ENCODE peak calls at places on chromosome 1, in eight cellular contexts. V is right lobe of liver, T is upper lobe of right lung, L is AG10803, H is RWPE1, O is cardiac fibroblast, Y is HFF-Myc, G is neural crest cell. U is an unnamed sample.

GRCh38 chr1:47179988-47180563 is 9.8 kb downstream of the PDZK1IP1 start:
- DNase-seq in V (no peak), T (peak; percentile 44), L (no peak), H (no peak), O (no peak), Y (no peak), G (no peak), U (no peak)

GRCh38 chr1:174204697-174205308 is 45.5 kb downstream of the RABGAP1L start:
- DNase-seq in V (no peak), T (no peak), L (no peak), H (no peak), O (no peak), Y (no peak), G (no peak), U (no peak)

GRCh38 chr1:153534933-153535663 is 693 bp downstream of the S100A6 start:
- DNase-seq in V (no peak), T (peak; percentile 88), L (peak; percentile 59), H (no peak), O (peak; percentile 58), Y (no peak), G (no peak), U (no peak)

GRCh38 chr1:21352586-21352985 is 62.3 kb upstream of the ECE1 start:
- DNase-seq in V (no peak), T (no peak), L (no peak), H (no peak), O (no peak), Y (no peak), G (no peak), U (no peak)

GRCh38 chr1:62912028-62912638 is 128.2 kb downstream of the ATG4C start:
- DNase-seq in V (no peak), T (no peak), L (peak; percentile 33), H (peak; percentile 30), O (peak; percentile 38), Y (peak; percentile 7), G (no peak), U (peak; percentile 62)

GRCh38 chr1:82395450-82395849 is 594.7 kb downstream of the ADGRL2 start:
- DNase-seq in V (no peak), T (no peak), L (no peak), H (no peak), O (no peak), Y (no peak), G (no peak), U (no peak)

GRCh38 chr1:24708938-24709337 is 36.3 kb upstream of the CLIC4 start:
- DNase-seq in V (no peak), T (no peak), L (no peak), H (no peak), O (no peak), Y (no peak), G (no peak), U (no peak)

GRCh38 chr1:180988221-180988826 is 34.3 kb downstream of the STX6 start:
- DNase-seq in V (no peak), T (no peak), L (no peak), H (no peak), O (peak; percentile 18), Y (no peak), G (no peak), U (peak; percentile 44)

GRCh38 chr1:163036661-163037060 is 32.5 kb upstream of the RGS4 start:
- DNase-seq in V (no peak), T (no peak), L (no peak), H (no peak), O (no peak), Y (no peak), G (no peak), U (no peak)

GRCh38 chr1:31573261-31573660 is 3.1 kb upstream of the TINAGL1 start:
- DNase-seq in V (no peak), T (peak; percentile 60), L (no peak), H (no peak), O (no peak), Y (no peak), G (no peak), U (no peak)

GRCh38 chr1:31570906-31571305 is 5.4 kb upstream of the TINAGL1 start:
- DNase-seq in V (no peak), T (no peak), L (peak; percentile 43), H (no peak), O (no peak), Y (no peak), G (no peak), U (peak; percentile 45)

GRCh38 chr1:31570228-31570627 is 6.1 kb upstream of the TINAGL1 start:
- DNase-seq in V (no peak), T (peak; percentile 31), L (no peak), H (no peak), O (no peak), Y (no peak), G (no peak), U (no peak)

GRCh38 chr1:31571340-31572295 is 4.7 kb upstream of the TINAGL1 start:
- DNase-seq in V (no peak), T (peak; percentile 41), L (no peak), H (no peak), O (no peak), Y (no peak), G (no peak), U (no peak)

GRCh38 chr1:31572323-31573104 is 3.8 kb upstream of the TINAGL1 start:
- DNase-seq in V (no peak), T (peak; percentile 67), L (peak; percentile 82), H (peak; percentile 53), O (peak; percentile 55), Y (no peak), G (no peak), U (peak; percentile 52)
- TF ChIP-seq CTCF in V (no peak), T (no peak), L (no peak), H (no peak), O (no peak), Y (no peak), G (no peak), U (no peak)

DNA sequence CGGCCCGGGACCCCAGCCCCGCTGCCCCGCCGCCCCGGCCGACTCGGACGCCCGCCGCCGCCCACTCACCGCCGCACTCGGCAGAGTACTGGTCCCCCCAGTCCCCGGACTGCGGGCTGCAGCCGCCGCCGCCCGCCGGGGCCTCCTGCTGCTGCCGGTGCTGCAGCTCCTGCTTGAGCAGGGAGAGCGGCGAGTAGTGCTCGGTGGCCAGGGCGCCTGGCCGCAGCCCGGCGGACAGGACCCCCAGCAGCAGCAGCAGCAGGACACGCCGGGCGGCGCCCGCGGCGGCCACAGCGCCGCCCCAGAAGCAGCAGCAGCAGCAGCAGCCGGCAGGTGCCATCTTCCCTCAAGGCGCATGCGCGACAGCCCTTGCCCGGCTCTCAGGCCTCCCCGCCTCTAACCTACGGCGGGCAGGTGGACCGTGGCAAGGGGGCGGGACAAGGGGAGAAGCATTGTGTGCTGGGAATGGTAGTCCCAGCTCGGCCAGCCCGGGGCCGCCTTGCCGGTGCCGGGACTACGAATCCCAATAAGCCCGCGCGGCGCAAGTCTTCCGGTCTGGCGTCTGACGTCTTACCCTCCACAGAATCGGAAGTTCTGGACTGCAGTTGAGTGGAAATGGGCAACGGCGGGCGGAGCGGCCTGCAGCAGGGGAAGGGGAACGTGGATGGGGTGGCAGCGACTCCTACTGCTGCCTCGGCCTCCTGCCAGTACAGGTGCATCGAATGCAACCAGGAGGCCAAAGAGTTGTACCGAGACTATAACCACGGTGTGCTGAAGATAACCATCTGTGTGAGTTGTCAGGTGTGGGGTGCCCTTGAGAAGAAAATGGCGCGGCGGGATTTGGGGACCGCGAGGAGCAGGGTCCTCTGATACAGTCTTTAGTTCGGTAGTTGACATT is at the start of the genes ARV1 and TTC13:
- DNase-seq in V (peak; percentile 99), T (peak; percentile 100), L (peak; percentile 97), H (peak; percentile 98), O (peak; percentile 99), Y (peak; percentile 91), G (peak; percentile 93), U (peak; percentile 99)
- TF ChIP-seq CTCF in V (peak; percentile 25), T (peak; percentile 35), L (no peak), H (peak; percentile 75), O (no peak), Y (no peak), G (peak; percentile 61), U (peak; percentile 15)

GRCh38 chr1:178094752-178095645 is 1.1 kb downstream of the RASAL2 start:
- DNase-seq in V (no peak), T (no peak), L (peak; percentile 90), H (no peak), O (peak; percentile 45), Y (no peak), G (no peak), U (peak; percentile 55)
- TF ChIP-seq CTCF in V (no peak), T (no peak), L (no peak), H (no peak), O (no peak), Y (no peak), G (no peak), U (no peak)

DNA sequence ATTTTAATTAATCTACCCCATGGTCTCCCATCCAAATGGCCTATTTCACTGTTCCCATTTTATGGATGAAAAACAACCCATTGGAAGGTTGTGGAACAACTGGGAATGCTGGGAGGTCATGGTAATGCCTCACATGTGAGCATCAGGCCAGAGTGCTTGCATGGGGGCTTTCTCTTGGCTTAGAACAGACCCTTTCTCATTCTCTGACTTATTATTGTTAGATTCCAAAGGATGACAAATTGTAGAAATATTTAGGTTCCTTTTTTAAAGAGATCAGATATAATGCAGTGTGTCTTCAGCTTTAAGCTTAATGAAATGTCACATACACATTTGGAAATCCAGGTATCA is 622.3 kb upstream of the PKN2 start:
- DNase-seq in V (no peak), T (no peak), L (peak; percentile 3), H (no peak), O (no peak), Y (no peak), G (no peak), U (peak; percentile 2)
- TF ChIP-seq CTCF in V (no peak), T (no peak), L (no peak), H (peak; percentile 3), O (no peak), Y (no peak), G (peak; percentile 1), U (no peak)

DNA sequence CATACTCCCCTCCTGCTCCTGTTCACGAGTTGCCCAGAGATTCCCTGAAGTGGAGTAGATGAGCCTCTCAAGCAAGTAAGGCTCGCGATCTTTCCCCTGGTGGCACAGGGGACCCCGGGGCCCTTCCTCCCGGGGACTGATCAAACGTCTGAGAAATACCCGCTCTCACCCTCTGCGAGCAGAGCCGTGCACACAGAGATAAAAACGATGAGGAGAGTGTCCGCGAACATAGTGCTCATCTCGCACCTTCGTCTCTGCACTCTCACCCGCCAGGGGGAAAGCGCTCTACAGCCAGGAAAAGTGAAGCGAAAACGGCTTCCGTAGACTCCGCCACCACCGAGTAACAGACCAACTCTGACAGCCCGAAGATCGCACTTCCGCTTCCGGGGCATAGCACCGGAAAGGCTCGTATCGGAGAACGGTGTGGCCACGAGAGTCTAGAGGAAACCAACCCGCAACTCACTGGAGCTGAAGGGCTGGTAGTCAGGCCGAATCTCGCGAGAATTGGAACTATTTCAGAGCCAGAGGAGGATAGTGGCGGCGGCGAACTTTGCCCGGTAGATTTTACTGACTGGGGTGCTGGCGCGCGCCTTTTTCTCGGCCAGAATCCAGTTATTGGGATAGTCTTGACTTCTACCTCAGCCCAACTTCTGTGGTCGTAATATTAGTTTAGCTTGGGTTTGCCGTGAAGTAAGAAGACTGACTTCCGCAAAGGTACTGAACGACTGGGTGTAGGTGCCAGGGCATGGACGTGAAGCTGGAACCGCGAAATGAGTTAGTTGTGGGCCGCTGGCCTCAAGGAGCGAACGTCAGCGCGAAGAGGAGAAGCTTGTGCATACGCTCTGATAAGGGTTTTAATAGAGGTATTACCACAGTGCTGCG is at the start of gene TMCO1:
- DNase-seq in V (peak; percentile 98), T (peak; percentile 96), L (peak; percentile 98), H (peak; percentile 99), O (peak; percentile 99), Y (peak; percentile 95), G (peak; percentile 83), U (peak; percentile 99)
- TF ChIP-seq CTCF in V (no peak), T (peak; percentile 11), L (peak; percentile 39), H (no peak), O (peak; percentile 33), Y (peak; percentile 18), G (peak; percentile 34), U (peak; percentile 51)